ENCODE peak calls at places on chromosome 1, in four cellular contexts. U, I, V and G are unnamed samples.

GRCh38 chr1:152996633-152997385 is 4.7 kb upstream of the SPRR3 start:
- DNase-seq in U (no peak), I (no peak), V (no peak), G (no peak)

GRCh38 chr1:62318320-62318755 is 896 bp downstream of the KANK4 start:
- DNase-seq in U (peak; percentile 77), I (no peak), V (no peak), G (no peak)

GRCh38 chr1:58573705-58574591 is 3.1 kb downstream of the TACSTD2 start:
- DNase-seq in U (peak; percentile 41), I (no peak), V (peak; percentile 24), G (no peak)

GRCh38 chr1:55235722-55236121 is 20.6 kb upstream of the USP24 start:
- DNase-seq in U (no peak), I (no peak), V (no peak), G (no peak)

GRCh38 chr1:223479718-223480425 is 86.7 kb downstream of the CCDC185 start:
- DNase-seq in U (peak; percentile 51), I (no peak), V (no peak), G (no peak)

GRCh38 chr1:12010751-12011570 is 8.3 kb upstream of the MIIP start:
- DNase-seq in U (no peak), I (no peak), V (no peak), G (no peak)

GRCh38 chr1:213135572-213135971 is 84.5 kb downstream of the RPS6KC1 start:
- DNase-seq in U (no peak), I (no peak), V (no peak), G (no peak)

GRCh38 chr1:156176610-156177210 is 17.2 kb upstream of the SLC25A44 start:
- DNase-seq in U (no peak), I (no peak), V (no peak), G (no peak)

GRCh38 chr1:151993084-151993733 is 450 bp downstream of the S100A10 start:
- DNase-seq in U (peak; percentile 68), I (no peak), V (no peak), G (peak; percentile 13)

GRCh38 chr1:14969006-14969405 is 184.5 kb upstream of the TMEM51 start:
- DNase-seq in U (no peak), I (no peak), V (no peak), G (no peak)
- TF ChIP-seq JUN in U (no peak), I (no peak), V (no peak), G (no peak)

GRCh38 chr1:17306407-17306806 is 1.6 kb upstream of the PADI4 start:
- DNase-seq in U (no peak), I (no peak), V (no peak), G (no peak)
- TF ChIP-seq RNF2 in U (no peak), I (no peak), V (no peak), G (no peak)

GRCh38 chr1:244866355-244866754 is 2.0 kb upstream of the HNRNPU start:
- DNase-seq in U (no peak), I (no peak), V (no peak), G (no peak)

GRCh38 chr1:244864253-244865027 is at the start of gene HNRNPU:
- DNase-seq in U (peak; percentile 96), I (peak; percentile 66), V (peak; percentile 89), G (peak; percentile 93)

GRCh38 chr1:244863491-244864252 is 671 bp downstream of the HNRNPU start:
- DNase-seq in U (no peak), I (no peak), V (no peak), G (no peak)

GRCh38 chr1:244865820-244866219 is 1.5 kb upstream of the HNRNPU start:
- DNase-seq in U (no peak), I (no peak), V (no peak), G (no peak)

DNA sequence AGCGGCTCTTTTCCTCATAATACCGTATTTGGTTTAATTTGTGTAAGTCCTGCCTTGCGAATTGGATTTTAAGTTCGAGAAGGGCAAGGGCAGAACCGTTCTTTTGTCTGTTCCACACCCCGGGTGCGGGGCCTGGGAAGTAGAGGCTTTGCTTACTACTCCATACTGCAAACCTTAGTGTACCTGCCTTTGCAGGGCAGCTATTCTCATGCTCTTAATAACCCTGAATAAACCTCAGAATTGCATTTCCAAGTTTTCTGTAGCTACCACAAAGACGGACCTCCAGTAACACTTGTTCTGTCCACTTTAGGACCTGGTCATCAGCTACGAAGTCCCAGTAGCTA is 657 bp upstream of the HNRNPU start:
- DNase-seq in U (peak; percentile 60), I (peak; percentile 26), V (peak; percentile 49), G (peak; percentile 44)
- TF ChIP-seq JUN in U (no peak), I (no peak), V (no peak), G (no peak)

DNA sequence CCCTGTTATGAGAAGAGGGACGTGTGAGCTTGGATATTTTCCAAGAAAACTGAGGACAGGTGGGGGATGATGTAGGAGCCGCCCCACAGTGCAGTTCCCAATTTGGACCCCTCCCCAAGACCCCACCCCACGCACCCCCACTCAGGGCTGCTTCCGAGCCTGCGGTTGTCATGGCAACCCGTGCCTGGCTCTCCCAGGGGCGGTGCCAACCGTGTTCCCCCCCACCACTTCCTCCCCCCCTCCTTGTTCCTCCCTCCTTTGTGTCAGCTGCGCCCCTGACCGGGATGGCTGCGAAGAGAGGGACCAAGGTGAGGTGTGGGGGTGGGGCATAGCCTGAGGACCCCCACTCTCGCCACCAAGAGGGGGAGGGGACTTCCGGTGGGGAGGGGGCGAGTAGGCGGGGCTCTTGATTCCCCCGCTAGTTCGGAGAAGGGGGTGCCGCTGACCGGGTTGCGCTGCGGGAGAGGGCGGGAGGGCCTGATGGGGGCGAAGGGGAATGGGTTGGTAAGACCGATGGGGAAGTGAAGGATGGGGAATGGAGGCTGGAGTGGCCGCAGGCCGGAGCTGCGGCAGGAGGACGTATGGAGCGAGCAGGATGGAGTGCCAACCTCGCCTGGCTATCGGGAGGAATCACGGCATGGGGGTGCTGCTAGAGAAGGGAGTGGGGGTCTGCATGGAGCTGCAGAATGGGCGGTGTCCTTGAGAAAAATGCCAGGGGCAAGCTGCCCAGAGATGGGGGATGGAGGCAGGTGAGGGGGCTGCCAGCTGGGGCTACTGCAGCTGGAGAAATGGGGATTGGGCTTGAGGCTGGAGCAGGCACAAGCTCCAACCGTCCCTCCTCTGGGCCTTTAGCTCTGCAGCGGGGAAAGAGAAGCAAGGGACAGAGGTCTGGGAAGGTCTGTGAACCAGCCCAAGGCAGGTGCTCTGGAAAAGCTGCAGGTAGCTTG is 958 bp downstream of the TRIM46 start:
- DNase-seq in U (peak; percentile 86), I (no peak), V (no peak), G (peak; percentile 61)
- TF ChIP-seq RNF2 in U (no peak), I (no peak), V (no peak), G (no peak)